ENCODE peak calls at places on chromosome 5, in four cellular contexts. C is foreskin fibroblast, E is H9, T is posterior cingulate gyrus. Y is an unnamed sample.

GRCh38 chr5:103224118-103224893 is 34.3 kb upstream of the MACIR start:
- DNase-seq in C (peak), E (peak), T (no peak), Y (peak)

GRCh38 chr5:177455036-177455660 is 8.5 kb downstream of the PRR7 start:
- DNase-seq in C (peak), E (peak), T (peak), Y (peak)

GRCh38 chr5:35854248-35854647 is 2.4 kb upstream of the IL7R start:
- DNase-seq in C (no peak), E (no peak), T (no peak), Y (no peak)

GRCh38 chr5:103487253-103487652 is 75.3 kb downstream of the NUDT12 start:
- DNase-seq in C (peak), E (no peak), T (no peak), Y (no peak)

GRCh38 chr5:1405539-1406530 is 39.4 kb downstream of the SLC6A3 start:
- DNase-seq in C (no peak), E (no peak), T (peak), Y (no peak)

GRCh38 chr5:126745259-126745992 is 31.5 kb upstream of the LMNB1 start:
- DNase-seq in C (no peak), E (peak), T (no peak), Y (peak)

GRCh38 chr5:156170351-156170961 is 156.5 kb upstream of the SGCD start:
- DNase-seq in C (no peak), E (no peak), T (no peak), Y (no peak)

GRCh38 chr5:167730121-167730520 is 561.3 kb upstream of the WWC1 start:
- DNase-seq in C (peak), E (no peak), T (no peak), Y (no peak)

GRCh38 chr5:134153241-134153640 is 23.5 kb downstream of the SKP1 start:
- DNase-seq in C (no peak), E (no peak), T (no peak), Y (no peak)

GRCh38 chr5:1048162-1048721 is 39.6 kb downstream of the NKD2 start:
- DNase-seq in C (no peak), E (no peak), T (no peak), Y (no peak)

GRCh38 chr5:95801532-95801931 is 21.0 kb downstream of the GLRX start:
- DNase-seq in C (no peak), E (no peak), T (no peak), Y (no peak)

GRCh38 chr5:9284781-9285307 is 261.0 kb downstream of the SEMA5A start:
- DNase-seq in C (peak), E (no peak), T (no peak), Y (no peak)

GRCh38 chr5:142717582-142718215 is 31.8 kb upstream of the FGF1 start:
- DNase-seq in C (peak), E (peak), T (no peak), Y (no peak)

GRCh38 chr5:132013006-132013689 is 1.7 kb upstream of the ACSL6 start:
- DNase-seq in C (no peak), E (peak), T (peak), Y (peak)

GRCh38 chr5:171365351-171365750 is 22.3 kb upstream of the NPM1 start:
- DNase-seq in C (no peak), E (peak), T (no peak), Y (no peak)

GRCh38 chr5:115460476-115460875 is 84.1 kb downstream of the FEM1C start:
- DNase-seq in C (peak), E (no peak), T (no peak), Y (no peak)

GRCh38 chr5:120314201-120314600 is 149.9 kb upstream of the PRR16 start:
- DNase-seq in C (peak), E (no peak), T (no peak), Y (no peak)

GRCh38 chr5:113397046-113397445 is 37.7 kb downstream of the TSSK1B start:
- DNase-seq in C (peak), E (no peak), T (no peak), Y (no peak)

GRCh38 chr5:79842006-79842881 is 148.8 kb downstream of the MTX3 start:
- DNase-seq in C (no peak), E (no peak), T (no peak), Y (no peak)